ENCODE peak calls at places on chromosomes 13 and 19, in eight cellular contexts. D is NCI-H460; Q is NCI-H1092; P is EL; H is endothelial cell of umbilical vein; C is OCI-LY7; R is effector memory CD4-positive, alpha-beta T cell; X is esophagus squamous epithelium. G is an unnamed sample.

GRCh38 chr19:8367327-8368001 is 3.5 kb downstream of the ANGPTL4 start:
- DNase-seq in P (peak; percentile 97), D (no peak), C (no peak), H (peak; percentile 96), X (no peak), Q (peak; percentile 5), R (no peak), G (no peak)

GRCh38 chr19:7857727-7858701 is 16.2 kb downstream of the PRR36 start:
- DNase-seq in C (peak; percentile 67), R (no peak), Q (no peak), D (no peak), H (no peak), P (no peak), X (no peak), G (no peak)

GRCh38 chr13:35764359-35765015 is 288.0 kb upstream of the MAB21L1 start:
- DNase-seq in R (no peak), P (peak; percentile 69), Q (no peak), D (no peak), H (no peak), C (no peak), X (no peak), G (no peak)

GRCh38 chr19:46068345-46069258 is 27.8 kb upstream of the IGFL4 start:
- DNase-seq in C (no peak), H (peak; percentile 79), R (no peak), P (peak; percentile 95), D (peak; percentile 16), Q (no peak), X (no peak), G (peak; percentile 17)

GRCh38 chr19:17618919-17619318 is 63.5 kb downstream of the COLGALT1 start:
- DNase-seq in H (no peak), Q (no peak), D (no peak), P (no peak), X (no peak), R (no peak), C (no peak), G (no peak)

GRCh38 chr13:98098511-98098910 is 44.4 kb upstream of the FARP1 start:
- DNase-seq in D (no peak), R (no peak), Q (no peak), P (peak; percentile 71), X (no peak), C (no peak), H (no peak), G (no peak)

GRCh38 chr13:27526516-27526915 is 76.2 kb upstream of the MTIF3 start:
- DNase-seq in Q (no peak), X (no peak), P (no peak), C (no peak), R (no peak), H (no peak), D (no peak), G (no peak)

GRCh38 chr19:16394681-16395375 is 70.2 kb downstream of the KLF2 start:
- DNase-seq in D (no peak), P (no peak), R (no peak), C (no peak), Q (no peak), H (no peak), X (no peak), G (no peak)

GRCh38 chr13:109745702-109746101 is 40.7 kb downstream of the IRS2 start:
- DNase-seq in Q (no peak), X (no peak), C (no peak), P (no peak), R (no peak), D (no peak), H (no peak), G (no peak)

GRCh38 chr13:101490400-101491015 is 38.0 kb downstream of the ITGBL1 start:
- DNase-seq in C (no peak), R (no peak), P (peak; percentile 41), H (peak; percentile 78), Q (no peak), D (no peak), X (no peak), G (no peak)

GRCh38 chr13:38543561-38543960 is 143.3 kb upstream of the FREM2 start:
- DNase-seq in D (no peak), H (no peak), X (no peak), Q (no peak), R (no peak), C (no peak), P (no peak), G (no peak)

GRCh38 chr19:38506723-38507550 is 73.4 kb downstream of the RYR1 start:
- DNase-seq in Q (no peak), R (peak; percentile 92), H (peak; percentile 68), D (peak; percentile 97), P (peak; percentile 65), C (peak; percentile 95), X (peak; percentile 52), G (peak; percentile 88)

GRCh38 chr19:7191946-7192691 is 102.1 kb downstream of the INSR start:
- DNase-seq in C (no peak), D (no peak), R (peak; percentile 3), P (peak; percentile 12), X (no peak), Q (no peak), H (no peak), G (peak; percentile 72)

GRCh38 chr13:49669735-49670309 is 21.5 kb downstream of the EBPL start:
- DNase-seq in C (peak; percentile 50), X (no peak), D (peak; percentile 64), Q (peak; percentile 51), P (peak; percentile 71), H (peak; percentile 86), R (no peak), G (no peak)

GRCh38 chr19:4316940-4317339 is 12.5 kb downstream of the FSD1 start:
- DNase-seq in C (no peak), Q (no peak), P (no peak), X (no peak), D (no peak), R (no peak), H (no peak), G (no peak)

GRCh38 chr19:50427997-50428425 is 4.7 kb upstream of the MYBPC2 start:
- DNase-seq in D (no peak), R (no peak), P (peak; percentile 55), Q (no peak), C (peak; percentile 39), H (peak; percentile 57), X (peak; percentile 44), G (peak; percentile 87)

GRCh38 chr13:64471916-64472315 is 2758.2 kb downstream of the PCDH9 start:
- DNase-seq in R (no peak), X (no peak), C (no peak), D (peak; percentile 50), H (peak; percentile 66), Q (peak; percentile 9), P (peak; percentile 59), G (no peak)

GRCh38 chr19:46932346-46932745 is 71.5 kb downstream of the ARHGAP35 start:
- DNase-seq in R (no peak), D (no peak), C (no peak), X (no peak), P (peak; percentile 86), Q (no peak), H (peak; percentile 70), G (no peak)

GRCh38 chr13:38255600-38255999 is 94.1 kb upstream of the UFM1 start:
- DNase-seq in P (peak; percentile 12), Q (no peak), H (no peak), R (no peak), X (no peak), D (no peak), C (no peak), G (no peak)

GRCh38 chr19:746956-747355 is 4.0 kb upstream of the MISP start:
- DNase-seq in P (no peak), C (no peak), D (no peak), Q (no peak), R (no peak), H (no peak), X (no peak), G (no peak)

GRCh38 chr13:73803997-73804396 is 330.2 kb downstream of the KLF12 start:
- DNase-seq in R (no peak), Q (no peak), H (no peak), C (no peak), D (no peak), P (peak; percentile 79), X (no peak), G (no peak)

GRCh38 chr19:39941615-39942507 is 7.4 kb upstream of the FCGBP start:
- DNase-seq in R (peak; percentile 57), Q (no peak), X (no peak), P (peak; percentile 47), D (no peak), C (peak; percentile 81), H (peak; percentile 42), G (peak; percentile 69)

GRCh38 chr19:35347171-35347929 is at the start of gene FFAR1:
- DNase-seq in R (peak; percentile 53), D (no peak), H (no peak), P (no peak), X (no peak), Q (no peak), C (peak; percentile 89), G (no peak)

GRCh38 chr13:25738342-25738771 is 313.5 kb downstream of the SHISA2 start:
- DNase-seq in C (peak; percentile 5), R (no peak), D (no peak), P (peak; percentile 56), Q (peak; percentile 38), H (peak; percentile 11), X (no peak), G (peak; percentile 36)

GRCh38 chr13:113410472-113411201 is 42.7 kb downstream of the ADPRHL1 start:
- DNase-seq in D (no peak), C (no peak), H (no peak), P (peak; percentile 85), Q (no peak), X (no peak), R (no peak), G (peak; percentile 38)

GRCh38 chr19:16603090-16603489 is 24.9 kb downstream of the MED26 start:
- DNase-seq in H (no peak), Q (no peak), C (no peak), P (no peak), D (no peak), X (no peak), R (no peak), G (no peak)

GRCh38 chr19:46471116-46471733 is at the start of gene PNMA8A:
- DNase-seq in D (no peak), Q (peak; percentile 89), P (peak; percentile 59), R (no peak), X (no peak), H (peak; percentile 54), C (no peak), G (no peak)

GRCh38 chr13:35724480-35724879 is 248.0 kb upstream of the MAB21L1 start:
- DNase-seq in X (no peak), R (no peak), H (no peak), Q (no peak), D (no peak), C (no peak), P (peak; percentile 28), G (no peak)

GRCh38 chr19:55116232-55117062 is 990 bp downstream of the PPP1R12C start:
- DNase-seq in X (no peak), R (peak; percentile 17), Q (no peak), P (peak; percentile 76), C (peak; percentile 69), D (no peak), H (peak; percentile 31), G (peak; percentile 73)

GRCh38 chr13:20353973-20354372 is 121.9 kb upstream of the GJB6 start:
- DNase-seq in R (no peak), C (no peak), Q (no peak), D (no peak), X (no peak), P (peak; percentile 34), H (no peak), G (no peak)

GRCh38 chr13:45301263-45301662 is 39.7 kb downstream of the TPT1 start:
- DNase-seq in R (no peak), H (no peak), D (no peak), P (no peak), Q (no peak), C (no peak), X (no peak), G (no peak)

GRCh38 chr13:32660227-32660626 is 74.0 kb downstream of the PDS5B start:
- DNase-seq in H (no peak), X (no peak), R (no peak), D (no peak), P (no peak), C (no peak), Q (peak; percentile 32), G (no peak)

GRCh38 chr13:25992076-25992475 is 59.7 kb downstream of the SHISA2 start:
- DNase-seq in P (no peak), H (no peak), Q (no peak), C (no peak), D (no peak), R (no peak), X (no peak), G (no peak)

GRCh38 chr13:98984118-98984517 is 6.3 kb upstream of the DOCK9 start:
- DNase-seq in R (no peak), H (no peak), C (no peak), Q (no peak), D (no peak), X (no peak), P (no peak), G (no peak)